ENCODE peak calls at places on chromosome 5, in ten cellular contexts. A, Y, F, I, H, U, P, X, O and J are unnamed samples.

GRCh38 chr5:169100735-169101075 is 200.2 kb downstream of the SLIT3 start:
- DNase-seq in A (peak; percentile 23), Y (no peak), F (no peak), I (no peak), H (no peak), U (no peak), P (peak; percentile 74), X (no peak), O (no peak), J (no peak)

GRCh38 chr5:89572696-89573095 is 689.7 kb upstream of the MEF2C start:
- DNase-seq in A (no peak), Y (no peak), F (no peak), I (no peak), H (no peak), U (no peak), P (no peak), X (no peak), O (no peak), J (no peak)

GRCh38 chr5:151881626-151882225 is 42.9 kb downstream of the GLRA1 start:
- DNase-seq in A (peak; percentile 29), Y (no peak), F (no peak), I (no peak), H (no peak), U (no peak), P (no peak), X (no peak), O (no peak), J (no peak)

GRCh38 chr5:124644582-124644981 is 101.9 kb downstream of the ZNF608 start:
- DNase-seq in A (no peak), Y (no peak), F (no peak), I (no peak), H (no peak), U (no peak), P (no peak), X (no peak), O (no peak), J (no peak)

GRCh38 chr5:129361441-129362025 is 98.6 kb upstream of the ADAMTS19 start:
- DNase-seq in A (peak; percentile 26), Y (no peak), F (peak; percentile 49), I (no peak), H (no peak), U (no peak), P (peak; percentile 10), X (no peak), O (no peak), J (no peak)

GRCh38 chr5:57494104-57495098 is 11.8 kb upstream of the ACTBL2 start:
- DNase-seq in A (no peak), Y (peak; percentile 42), F (peak; percentile 13), I (no peak), H (peak; percentile 82), U (peak; percentile 95), P (peak; percentile 71), X (no peak), O (no peak), J (peak; percentile 93)

GRCh38 chr5:120706877-120707276 is 242.8 kb downstream of the PRR16 start:
- DNase-seq in A (no peak), Y (no peak), F (no peak), I (no peak), H (no peak), U (no peak), P (no peak), X (no peak), O (no peak), J (no peak)

GRCh38 chr5:65555266-65555665 is 7.7 kb downstream of the CENPK start:
- DNase-seq in A (no peak), Y (no peak), F (no peak), I (no peak), H (no peak), U (no peak), P (no peak), X (no peak), O (no peak), J (no peak)

GRCh38 chr5:62305358-62305714 is 670 bp upstream of the KIF2A start:
- DNase-seq in A (no peak), Y (no peak), F (no peak), I (no peak), H (no peak), U (no peak), P (no peak), X (no peak), O (no peak), J (no peak)

GRCh38 chr5:126115230-126115629 is 308.0 kb upstream of the GRAMD2B start:
- DNase-seq in A (no peak), Y (no peak), F (no peak), I (no peak), H (no peak), U (no peak), P (no peak), X (no peak), O (no peak), J (no peak)

GRCh38 chr5:13276143-13276542 is 668.3 kb downstream of the DNAH5 start:
- DNase-seq in A (no peak), Y (no peak), F (no peak), I (no peak), H (no peak), U (no peak), P (no peak), X (no peak), O (no peak), J (no peak)

GRCh38 chr5:16082053-16082452 is 97.5 kb downstream of the MARCHF11 start:
- DNase-seq in A (peak; percentile 49), Y (no peak), F (no peak), I (no peak), H (no peak), U (no peak), P (no peak), X (no peak), O (no peak), J (no peak)

GRCh38 chr5:12217039-12217438 is 312.8 kb upstream of the CTNND2 start:
- DNase-seq in A (peak; percentile 71), Y (no peak), F (no peak), I (no peak), H (no peak), U (no peak), P (no peak), X (no peak), O (no peak), J (no peak)

GRCh38 chr5:134503088-134503936 is 22.2 kb upstream of the JADE2 start:
- DNase-seq in A (no peak), Y (peak; percentile 55), F (peak; percentile 56), I (peak; percentile 80), H (peak; percentile 68), U (peak; percentile 92), P (peak; percentile 92), X (peak; percentile 75), O (peak; percentile 75), J (peak; percentile 91)

GRCh38 chr5:127684722-127685467 is 18.3 kb upstream of the CCDC192 start:
- DNase-seq in A (no peak), Y (no peak), F (no peak), I (no peak), H (no peak), U (no peak), P (no peak), X (no peak), O (no peak), J (no peak)

GRCh38 chr5:37938086-37938852 is 98.4 kb upstream of the GDNF start:
- DNase-seq in A (peak; percentile 58), Y (no peak), F (no peak), I (no peak), H (no peak), U (no peak), P (no peak), X (no peak), O (no peak), J (no peak)

GRCh38 chr5:128669803-128670202 is 131.8 kb upstream of the FBN2 start:
- DNase-seq in A (no peak), Y (no peak), F (no peak), I (no peak), H (no peak), U (no peak), P (peak; percentile 25), X (no peak), O (no peak), J (peak; percentile 5)

GRCh38 chr5:55897905-55898304 is 46.7 kb downstream of the IL31RA start:
- DNase-seq in A (no peak), Y (no peak), F (no peak), I (no peak), H (no peak), U (no peak), P (no peak), X (no peak), O (no peak), J (no peak)
- H3K4me3 ChIP-seq in A (no peak overlapping the region), Y (no peak overlapping the region), F (no peak overlapping the region), I (no peak overlapping the region), H (no peak overlapping the region), U (no peak overlapping the region), P (no peak overlapping the region), X (no peak overlapping the region), O (no peak overlapping the region), J (no peak overlapping the region)

DNA sequence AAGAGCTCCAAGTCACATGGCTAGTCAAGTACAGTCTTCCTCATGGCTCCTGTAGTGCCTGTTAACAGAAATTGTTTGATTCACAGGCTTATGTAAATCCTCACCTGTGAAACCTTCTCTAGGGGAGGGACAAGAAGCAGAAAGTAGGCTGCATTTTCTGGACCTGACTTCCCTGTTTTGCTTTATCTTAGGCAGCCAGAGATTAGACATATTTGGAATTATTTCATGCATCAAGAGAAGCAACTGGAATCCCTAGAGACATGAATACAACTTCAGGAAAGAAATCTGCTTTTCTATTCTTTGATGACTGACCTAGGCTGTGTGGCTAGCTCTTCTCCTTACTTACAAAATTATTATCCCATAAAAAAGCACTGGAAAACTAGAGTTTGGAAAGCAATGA is 52.3 kb downstream of the CAST start:
- DNase-seq in A (no peak), Y (no peak), F (no peak), I (no peak), H (no peak), U (no peak), P (no peak), X (no peak), O (no peak), J (no peak)
- H3K4me1 ChIP-seq in A (no peaks in the 10 kb centered on the region), Y (peaks cover 33% of the 10 kb centered on the region), F (no peaks in the 10 kb centered on the region), I (peaks cover 7% of the 10 kb centered on the region), H (peaks cover 45% of the 10 kb centered on the region), U (no peaks in the 10 kb centered on the region), P (peaks cover 25% of the 10 kb centered on the region), X (peaks cover 16% of the 10 kb centered on the region), O (no peaks in the 10 kb centered on the region), J (peaks cover 23% of the 10 kb centered on the region)

DNA sequence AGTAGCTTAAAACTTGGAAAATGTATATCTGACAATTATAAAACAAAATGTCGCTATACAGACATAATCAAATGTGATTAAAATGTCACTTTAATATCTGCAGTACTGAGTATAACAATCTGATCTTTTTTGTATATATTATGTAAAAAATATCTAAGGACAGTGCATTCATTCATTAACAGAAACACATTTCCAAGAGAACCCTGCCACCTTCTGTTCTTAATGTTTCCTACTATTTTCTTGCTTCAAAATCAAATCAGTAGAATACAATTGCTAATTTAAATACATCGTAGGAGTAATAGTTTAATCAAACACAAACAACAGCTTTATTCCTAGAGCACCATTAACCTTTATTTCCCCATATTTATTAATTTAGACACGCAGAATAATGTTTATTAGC is 142.6 kb upstream of the ST8SIA4 start:
- DNase-seq in A (no peak), Y (no peak), F (peak; percentile 25), I (no peak), H (no peak), U (no peak), P (no peak), X (no peak), O (no peak), J (no peak)
- TF ChIP-seq CTCF in A (peak; percentile 31), Y (no peak), F (peak; percentile 34), I (peak; percentile 32), H (peak; percentile 9), U (peak; percentile 46), P (no peak), X (peak; percentile 39), O (peak; percentile 18), J (peak; percentile 49)

GRCh38 chr5:80569961-80570786 is at the start of gene ANKRD34B:
- DNase-seq in A (peak; percentile 82), Y (no peak), F (peak; percentile 50), I (peak; percentile 86), H (no peak), U (no peak), P (peak; percentile 38), X (no peak), O (peak; percentile 57), J (no peak)
- H3K4me3 ChIP-seq in A (peak within 1 kb of the TSS; percentile 58), Y (peak within 1 kb of the TSS; percentile 15), F (peak within 1 kb of the TSS; percentile 63), I (peak within 1 kb of the TSS; percentile 49), H (peak within 1 kb of the TSS; percentile 10), U (no peak within 1 kb of the TSS), P (peak within 1 kb of the TSS; percentile 47), X (no peak within 1 kb of the TSS), O (peak within 1 kb of the TSS; percentile 32), J (no peak within 1 kb of the TSS)